ENCODE peak calls at places on chromosomes 6 and 20, in four cellular contexts. M is GM12892, T is transverse colon, G is K562. K is an unnamed sample.

GRCh38 chr6:46491201-46491788 is at the start of gene RCAN2:
- DNase-seq in M (peak; percentile 25), T (peak; percentile 60), G (no peak), K (peak; percentile 35)

GRCh38 chr6:111985202-111985731 is 68.6 kb upstream of the CCN6 start:
- DNase-seq in M (no peak), T (no peak), G (no peak), K (no peak)

GRCh38 chr20:11274137-11274536 is 600.3 kb upstream of the JAG1 start:
- DNase-seq in M (no peak), T (no peak), G (peak; percentile 3), K (peak; percentile 36)

GRCh38 chr6:37809144-37809543 is 10.4 kb upstream of the ZFAND3 start:
- DNase-seq in M (no peak), T (no peak), G (no peak), K (no peak)

GRCh38 chr20:24816431-24816830 is 132.6 kb upstream of the CST7 start:
- DNase-seq in M (no peak), T (no peak), G (no peak), K (no peak)

GRCh38 chr6:69887026-69887425 is 20.7 kb downstream of the COL19A1 start:
- DNase-seq in M (no peak), T (no peak), G (no peak), K (no peak)

GRCh38 chr6:44086931-44087574 is 40.2 kb downstream of the MRPL14 start:
- DNase-seq in M (no peak), T (no peak), G (no peak), K (no peak)

GRCh38 chr6:1611322-1611571 is 1.5 kb downstream of the FOXC1 start:
- DNase-seq in M (no peak), T (no peak), G (no peak), K (no peak)

GRCh38 chr20:10982692-10983091 is 308.9 kb upstream of the JAG1 start:
- DNase-seq in M (no peak), T (no peak), G (no peak), K (no peak)

GRCh38 chr6:35764238-35764896 is 12.0 kb upstream of the CLPSL2 start:
- DNase-seq in M (no peak), T (no peak), G (no peak), K (no peak)

GRCh38 chr20:2859330-2860121 is 13.8 kb upstream of the PTPRA start:
- DNase-seq in M (no peak), T (no peak), G (no peak), K (no peak)

GRCh38 chr6:39543117-39543516 is 182.1 kb downstream of the KIF6 start:
- DNase-seq in M (no peak), T (peak; percentile 23), G (no peak), K (no peak)

GRCh38 chr20:63973636-63974401 is 4.1 kb upstream of the ZNF512B start:
- DNase-seq in M (peak; percentile 93), T (peak; percentile 89), G (peak; percentile 93), K (peak; percentile 86)

GRCh38 chr6:12296255-12296573 is 6.1 kb downstream of the EDN1 start:
- DNase-seq in M (no peak), T (peak; percentile 69), G (no peak), K (no peak)

GRCh38 chr6:1527098-1527497 is 82.6 kb upstream of the FOXC1 start:
- DNase-seq in M (peak; percentile 30), T (peak; percentile 24), G (no peak), K (peak; percentile 38)

GRCh38 chr6:20640181-20640580 is 105.9 kb downstream of the CDKAL1 start:
- DNase-seq in M (no peak), T (no peak), G (no peak), K (no peak)

GRCh38 chr6:38193051-38193450 is 373.5 kb downstream of the ZFAND3 start:
- DNase-seq in M (no peak), T (no peak), G (no peak), K (no peak)

GRCh38 chr6:95574811-95575210 is 2.5 kb upstream of the MANEA start:
- DNase-seq in M (no peak), T (no peak), G (no peak), K (no peak)

GRCh38 chr6:22880686-22881433 is 311.5 kb downstream of the HDGFL1 start:
- DNase-seq in M (no peak), T (no peak), G (no peak), K (no peak)

GRCh38 chr20:57958050-57958420 is 248.2 kb upstream of the PMEPA1 start:
- DNase-seq in M (no peak), T (no peak), G (no peak), K (no peak)

GRCh38 chr6:151784441-151785214 is 22.9 kb upstream of the ESR1 start:
- DNase-seq in M (no peak), T (no peak), G (no peak), K (no peak)

GRCh38 chr6:20729086-20729485 is 194.8 kb downstream of the CDKAL1 start:
- DNase-seq in M (no peak), T (no peak), G (no peak), K (no peak)

GRCh38 chr6:36769676-36770499 is 69.4 kb downstream of the CPNE5 start:
- DNase-seq in M (no peak), T (no peak), G (peak; percentile 34), K (no peak)

GRCh38 chr6:46134216-46134615 is 4.4 kb downstream of the ENPP4 start:
- DNase-seq in M (no peak), T (no peak), G (no peak), K (no peak)

DNA sequence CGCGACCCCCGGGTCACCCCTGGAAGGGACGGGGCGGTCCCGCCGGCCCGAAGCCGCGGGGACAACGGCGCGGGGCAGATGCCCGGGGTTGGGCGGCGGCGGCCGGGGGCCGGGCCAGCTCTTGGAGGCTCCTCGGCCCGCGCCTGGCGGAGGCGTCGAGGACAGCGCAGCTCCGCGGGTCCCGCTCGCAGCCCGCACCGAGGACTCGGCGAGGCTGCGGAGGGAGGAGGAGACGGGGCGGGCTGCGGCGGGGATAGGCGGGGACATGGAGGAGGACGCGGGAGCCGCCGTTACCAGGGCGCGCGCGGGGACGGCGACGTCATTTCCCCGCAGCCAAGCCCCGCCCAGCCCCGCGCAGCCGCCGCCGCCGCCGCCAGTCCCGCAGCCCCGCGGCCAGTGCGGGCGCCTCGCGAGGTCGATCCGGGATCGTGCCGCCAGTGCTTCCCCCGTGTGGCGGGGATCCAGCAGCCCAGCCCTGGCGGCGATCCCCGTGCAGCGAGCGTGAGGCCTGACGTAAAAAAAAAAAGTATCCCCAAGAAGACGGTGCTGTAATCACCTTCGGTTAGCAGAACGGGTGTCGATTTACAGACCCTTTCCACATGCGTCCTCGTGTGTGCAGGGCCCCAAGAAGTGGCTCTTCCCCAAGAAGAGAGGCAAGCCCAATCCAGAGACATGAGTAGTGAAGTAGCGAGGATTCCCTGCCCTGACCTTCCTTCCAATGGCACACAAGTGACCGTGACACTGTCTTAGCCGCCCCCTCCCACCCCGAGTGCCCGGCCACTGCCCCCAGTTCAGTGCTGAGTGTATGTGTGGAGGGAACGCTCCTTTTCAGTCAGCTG is at the start of gene FAM184A:
- DNase-seq in M (peak; percentile 33), T (peak; percentile 65), G (peak; percentile 85), K (peak; percentile 42)
- TF ChIP-seq POLR2AphosphoS5 in M (no peak), T (no peak), G (peak; percentile 18), K (no peak)

GRCh38 chr6:25599516-25600060 is 52.4 kb upstream of the SCGN start:
- DNase-seq in M (no peak), T (no peak), G (no peak), K (no peak)
- TF ChIP-seq POLR2A in M (no peak), T (no peak), G (no peak), K (no peak)

GRCh38 chr20:5746064-5746463 is 4.1 kb upstream of the SHLD1 start:
- DNase-seq in M (no peak), T (no peak), G (no peak), K (no peak)

GRCh38 chr20:5748246-5748645 is 2.0 kb upstream of the SHLD1 start:
- DNase-seq in M (no peak), T (peak; percentile 35), G (no peak), K (no peak)

GRCh38 chr20:5751856-5752255 is 1.7 kb downstream of the SHLD1 start:
- DNase-seq in M (no peak), T (no peak), G (peak; percentile 57), K (no peak)

GRCh38 chr20:5745416-5745968 is 4.7 kb upstream of the SHLD1 start:
- DNase-seq in M (no peak), T (no peak), G (no peak), K (no peak)

GRCh38 chr20:5749512-5750490 is at the start of gene SHLD1:
- DNase-seq in M (peak; percentile 65), T (peak; percentile 85), G (peak; percentile 90), K (peak; percentile 66)
- TF ChIP-seq POLR2AphosphoS5 in M (peak; percentile 67), T (peak; percentile 48), G (peak; percentile 57), K (peak; percentile 79)

DNA sequence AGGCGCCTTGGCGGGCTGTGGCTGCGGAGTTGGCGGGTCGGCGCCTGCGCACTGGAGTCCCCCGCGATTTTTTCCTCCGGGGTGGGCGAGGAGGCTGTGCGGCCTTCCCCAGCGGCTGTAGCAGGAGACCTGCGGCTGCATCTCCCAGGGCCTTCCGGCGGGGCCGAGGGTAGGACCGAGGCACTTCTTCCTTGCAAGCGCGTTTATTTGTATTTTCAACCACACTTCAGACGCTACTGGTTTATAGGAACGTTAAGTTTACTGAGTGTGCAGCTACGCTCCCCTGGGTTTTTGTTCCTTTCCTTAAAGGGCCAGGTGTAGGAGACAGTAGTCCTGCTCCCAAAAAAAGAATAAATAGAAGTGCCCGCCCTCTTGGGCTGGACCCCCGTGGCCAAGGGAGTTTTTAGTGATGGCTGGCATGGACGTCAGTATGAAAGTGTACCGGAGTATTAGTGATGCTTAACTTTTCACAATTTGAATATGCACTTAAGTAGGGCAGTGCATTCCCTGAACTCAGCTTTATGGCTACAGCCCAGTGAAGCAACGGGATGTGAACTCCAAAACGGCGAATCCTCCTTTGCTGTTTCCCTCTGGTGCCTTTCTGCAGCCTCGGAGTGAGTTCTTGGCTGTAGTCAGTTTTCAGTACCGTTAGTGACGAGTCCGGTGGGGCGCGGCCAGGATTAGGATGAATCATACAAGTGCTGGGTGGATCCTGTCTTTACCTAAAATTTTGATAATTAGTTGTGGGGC is 971 bp upstream of the FBXO5 start:
- DNase-seq in M (no peak), T (peak; percentile 95), G (peak; percentile 93), K (no peak)
- TF ChIP-seq POLR2A in M (peak; percentile 54), T (peak; percentile 38), G (peak; percentile 85), K (peak; percentile 68)